ENCODE peak calls at places on chromosomes 16 and 17, in seven cellular contexts. One of them, this sample, is unnamed.

GRCh38 chr16:56871172-56871593 is 6.2 kb downstream of the SLC12A3 start:
- DNase-seq in epithelial cell of esophagus: peak
- DNase-seq in prostate gland: peak
- DNase-seq in breast epithelium: no peak
- DNase-seq in right lobe of liver: no peak
- DNase-seq in natural killer cell: no peak
- DNase-seq in colonic mucosa: peak
- DNase-seq in this sample: no peak

GRCh38 chr17:43556292-43556691 is 10.2 kb upstream of the ETV4 start:
- DNase-seq in epithelial cell of esophagus: peak
- DNase-seq in prostate gland: no peak
- DNase-seq in breast epithelium: no peak
- DNase-seq in right lobe of liver: no peak
- DNase-seq in natural killer cell: no peak
- DNase-seq in colonic mucosa: peak
- DNase-seq in this sample: no peak

GRCh38 chr17:47736501-47737211 is 3.6 kb downstream of the TBX21 start:
- DNase-seq in epithelial cell of esophagus: no peak
- DNase-seq in prostate gland: no peak
- DNase-seq in breast epithelium: no peak
- DNase-seq in right lobe of liver: peak
- DNase-seq in natural killer cell: no peak
- DNase-seq in colonic mucosa: no peak
- DNase-seq in this sample: peak

GRCh38 chr16:66521227-66521626 is 28.7 kb downstream of the TK2 start:
- DNase-seq in epithelial cell of esophagus: no peak
- DNase-seq in prostate gland: no peak
- DNase-seq in breast epithelium: no peak
- DNase-seq in right lobe of liver: peak
- DNase-seq in natural killer cell: no peak
- DNase-seq in colonic mucosa: no peak
- DNase-seq in this sample: no peak

GRCh38 chr16:23320695-23321094 is 18.6 kb downstream of the SCNN1B start:
- DNase-seq in epithelial cell of esophagus: no peak
- DNase-seq in prostate gland: no peak
- DNase-seq in breast epithelium: no peak
- DNase-seq in right lobe of liver: no peak
- DNase-seq in natural killer cell: no peak
- DNase-seq in colonic mucosa: peak
- DNase-seq in this sample: no peak

GRCh38 chr17:3693829-3694231 is 2.1 kb downstream of the P2RX5 start:
- DNase-seq in epithelial cell of esophagus: no peak
- DNase-seq in prostate gland: no peak
- DNase-seq in breast epithelium: no peak
- DNase-seq in right lobe of liver: no peak
- DNase-seq in natural killer cell: peak
- DNase-seq in colonic mucosa: no peak
- DNase-seq in this sample: no peak

GRCh38 chr17:1322014-1322428 is 42.6 kb downstream of the TRARG1 start:
- DNase-seq in epithelial cell of esophagus: no peak
- DNase-seq in prostate gland: no peak
- DNase-seq in breast epithelium: no peak
- DNase-seq in right lobe of liver: no peak
- DNase-seq in natural killer cell: no peak
- DNase-seq in colonic mucosa: no peak
- DNase-seq in this sample: no peak

GRCh38 chr16:66335704-66336329 is 30.7 kb upstream of the CDH5 start:
- DNase-seq in epithelial cell of esophagus: peak
- DNase-seq in prostate gland: no peak
- DNase-seq in breast epithelium: no peak
- DNase-seq in right lobe of liver: no peak
- DNase-seq in natural killer cell: no peak
- DNase-seq in colonic mucosa: no peak
- DNase-seq in this sample: no peak

GRCh38 chr17:79424471-79425185 is 186.2 kb downstream of the RBFOX3 start:
- DNase-seq in epithelial cell of esophagus: no peak
- DNase-seq in prostate gland: no peak
- DNase-seq in breast epithelium: no peak
- DNase-seq in right lobe of liver: no peak
- DNase-seq in natural killer cell: no peak
- DNase-seq in colonic mucosa: no peak
- DNase-seq in this sample: no peak

GRCh38 chr17:78779848-78780247 is 2.2 kb downstream of the CYTH1 start:
- DNase-seq in epithelial cell of esophagus: peak
- DNase-seq in prostate gland: peak
- DNase-seq in breast epithelium: no peak
- DNase-seq in right lobe of liver: no peak
- DNase-seq in natural killer cell: no peak
- DNase-seq in colonic mucosa: peak
- DNase-seq in this sample: no peak

GRCh38 chr17:36944488-36945040 is 4.2 kb upstream of the AATF start:
- DNase-seq in epithelial cell of esophagus: no peak
- DNase-seq in prostate gland: no peak
- DNase-seq in breast epithelium: no peak
- DNase-seq in right lobe of liver: no peak
- DNase-seq in natural killer cell: no peak
- DNase-seq in colonic mucosa: no peak
- DNase-seq in this sample: no peak

GRCh38 chr17:3635474-3636153 is 436 bp downstream of the SHPK start:
- DNase-seq in epithelial cell of esophagus: no peak
- DNase-seq in prostate gland: no peak
- DNase-seq in breast epithelium: no peak
- DNase-seq in right lobe of liver: peak
- DNase-seq in natural killer cell: no peak
- DNase-seq in colonic mucosa: peak
- DNase-seq in this sample: no peak

GRCh38 chr17:38469875-38470274 is 41.6 kb downstream of the ARHGAP23 start:
- DNase-seq in epithelial cell of esophagus: peak
- DNase-seq in prostate gland: no peak
- DNase-seq in breast epithelium: no peak
- DNase-seq in right lobe of liver: no peak
- DNase-seq in natural killer cell: no peak
- DNase-seq in colonic mucosa: no peak
- DNase-seq in this sample: no peak

GRCh38 chr16:58020628-58021521 is 4.7 kb upstream of the MMP15 start:
- DNase-seq in epithelial cell of esophagus: peak
- DNase-seq in prostate gland: peak
- DNase-seq in breast epithelium: no peak
- DNase-seq in right lobe of liver: peak
- DNase-seq in natural killer cell: peak
- DNase-seq in colonic mucosa: peak
- DNase-seq in this sample: no peak

GRCh38 chr17:73182616-73183310 is 10.1 kb upstream of the COG1 start:
- DNase-seq in epithelial cell of esophagus: no peak
- DNase-seq in prostate gland: no peak
- DNase-seq in breast epithelium: no peak
- DNase-seq in right lobe of liver: no peak
- DNase-seq in natural killer cell: no peak
- DNase-seq in colonic mucosa: no peak
- DNase-seq in this sample: no peak

GRCh38 chr17:42459983-42460300 is 1.3 kb downstream of the ATP6V0A1 start:
- DNase-seq in epithelial cell of esophagus: peak
- DNase-seq in prostate gland: no peak
- DNase-seq in breast epithelium: no peak
- DNase-seq in right lobe of liver: no peak
- DNase-seq in natural killer cell: no peak
- DNase-seq in colonic mucosa: no peak
- DNase-seq in this sample: no peak

GRCh38 chr16:69241911-69242310 is 54.9 kb downstream of the SNTB2 start:
- DNase-seq in epithelial cell of esophagus: no peak
- DNase-seq in prostate gland: no peak
- DNase-seq in breast epithelium: no peak
- DNase-seq in right lobe of liver: no peak
- DNase-seq in natural killer cell: no peak
- DNase-seq in colonic mucosa: no peak
- DNase-seq in this sample: no peak

GRCh38 chr16:88128556-88128955 is 177.3 kb downstream of the BANP start:
- DNase-seq in epithelial cell of esophagus: no peak
- DNase-seq in prostate gland: no peak
- DNase-seq in breast epithelium: no peak
- DNase-seq in right lobe of liver: no peak
- DNase-seq in natural killer cell: no peak
- DNase-seq in colonic mucosa: no peak
- DNase-seq in this sample: no peak

GRCh38 chr17:4204190-4204589 is 59.6 kb downstream of the ANKFY1 start:
- DNase-seq in epithelial cell of esophagus: no peak
- DNase-seq in prostate gland: no peak
- DNase-seq in breast epithelium: no peak
- DNase-seq in right lobe of liver: no peak
- DNase-seq in natural killer cell: no peak
- DNase-seq in colonic mucosa: no peak
- DNase-seq in this sample: peak

GRCh38 chr17:72039490-72039889 is 81.3 kb upstream of the SOX9 start:
- DNase-seq in epithelial cell of esophagus: no peak
- DNase-seq in prostate gland: no peak
- DNase-seq in breast epithelium: no peak
- DNase-seq in right lobe of liver: no peak
- DNase-seq in natural killer cell: no peak
- DNase-seq in colonic mucosa: no peak
- DNase-seq in this sample: no peak

GRCh38 chr17:4846635-4847390 is 13.7 kb downstream of the MINK1 start:
- DNase-seq in epithelial cell of esophagus: no peak
- DNase-seq in prostate gland: no peak
- DNase-seq in breast epithelium: no peak
- DNase-seq in right lobe of liver: no peak
- DNase-seq in natural killer cell: no peak
- DNase-seq in colonic mucosa: no peak
- DNase-seq in this sample: no peak

GRCh38 chr17:50564916-50565315 is 4.4 kb downstream of the CACNA1G start:
- DNase-seq in epithelial cell of esophagus: peak
- DNase-seq in prostate gland: no peak
- DNase-seq in breast epithelium: peak
- DNase-seq in right lobe of liver: no peak
- DNase-seq in natural killer cell: no peak
- DNase-seq in colonic mucosa: peak
- DNase-seq in this sample: no peak

GRCh38 chr17:27315322-27315721 is 21.4 kb downstream of the WSB1 start:
- DNase-seq in epithelial cell of esophagus: peak
- DNase-seq in prostate gland: peak
- DNase-seq in breast epithelium: peak
- DNase-seq in right lobe of liver: no peak
- DNase-seq in natural killer cell: no peak
- DNase-seq in colonic mucosa: peak
- DNase-seq in this sample: no peak

GRCh38 chr17:897970-898619 is 81.5 kb downstream of the NXN start:
- DNase-seq in epithelial cell of esophagus: no peak
- DNase-seq in prostate gland: no peak
- DNase-seq in breast epithelium: no peak
- DNase-seq in right lobe of liver: no peak
- DNase-seq in natural killer cell: no peak
- DNase-seq in colonic mucosa: no peak
- DNase-seq in this sample: no peak

GRCh38 chr17:81427446-81428120 is 32.3 kb downstream of the BAHCC1 start:
- DNase-seq in epithelial cell of esophagus: no peak
- DNase-seq in prostate gland: peak
- DNase-seq in breast epithelium: no peak
- DNase-seq in right lobe of liver: peak
- DNase-seq in natural killer cell: no peak
- DNase-seq in colonic mucosa: peak
- DNase-seq in this sample: no peak
- TF ChIP-seq CTCF in epithelial cell of esophagus: no peak
- TF ChIP-seq CTCF in prostate gland: no peak
- TF ChIP-seq CTCF in breast epithelium: no peak
- TF ChIP-seq CTCF in right lobe of liver: no peak
- TF ChIP-seq CTCF in natural killer cell: no peak
- TF ChIP-seq CTCF in colonic mucosa: no peak
- TF ChIP-seq CTCF in this sample: no peak

DNA sequence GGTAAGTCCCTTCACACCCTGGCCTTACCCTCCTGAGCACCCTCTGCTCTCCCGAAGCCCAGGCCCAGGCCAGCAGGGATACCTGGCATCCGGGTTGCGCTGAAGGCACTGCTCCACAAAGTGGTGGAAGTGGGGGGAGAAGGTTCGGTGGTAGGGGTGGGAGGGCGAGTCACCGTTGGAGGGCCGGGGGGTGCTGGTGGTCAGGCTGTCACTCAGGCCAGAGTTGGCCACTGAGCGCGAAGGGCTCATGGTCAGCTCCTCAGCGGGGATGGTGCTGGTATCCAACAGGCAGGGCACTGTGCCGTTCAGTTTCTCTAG is 4.3 kb upstream of the LIMD2 start:
- DNase-seq in epithelial cell of esophagus: no peak
- DNase-seq in prostate gland: no peak
- DNase-seq in breast epithelium: no peak
- DNase-seq in right lobe of liver: peak
- DNase-seq in natural killer cell: no peak
- DNase-seq in colonic mucosa: no peak
- DNase-seq in this sample: no peak
- TF ChIP-seq CTCF in epithelial cell of esophagus: no peak
- TF ChIP-seq CTCF in prostate gland: no peak
- TF ChIP-seq CTCF in breast epithelium: no peak
- TF ChIP-seq CTCF in right lobe of liver: no peak
- TF ChIP-seq CTCF in natural killer cell: no peak
- TF ChIP-seq CTCF in colonic mucosa: no peak
- TF ChIP-seq CTCF in this sample: no peak

GRCh38 chr17:77437017-77437416 is 296.2 kb downstream of the SEC14L1 start:
- DNase-seq in epithelial cell of esophagus: no peak
- DNase-seq in prostate gland: no peak
- DNase-seq in breast epithelium: no peak
- DNase-seq in right lobe of liver: no peak
- DNase-seq in natural killer cell: no peak
- DNase-seq in colonic mucosa: peak
- DNase-seq in this sample: no peak
- TF ChIP-seq CTCF in epithelial cell of esophagus: no peak
- TF ChIP-seq CTCF in prostate gland: no peak
- TF ChIP-seq CTCF in breast epithelium: no peak
- TF ChIP-seq CTCF in right lobe of liver: no peak
- TF ChIP-seq CTCF in natural killer cell: no peak
- TF ChIP-seq CTCF in colonic mucosa: no peak
- TF ChIP-seq CTCF in this sample: no peak

GRCh38 chr16:11386791-11387546 is 41.7 kb downstream of the RMI2 start:
- DNase-seq in epithelial cell of esophagus: no peak
- DNase-seq in prostate gland: no peak
- DNase-seq in breast epithelium: no peak
- DNase-seq in right lobe of liver: no peak
- DNase-seq in natural killer cell: no peak
- DNase-seq in colonic mucosa: no peak
- DNase-seq in this sample: no peak
- TF ChIP-seq CTCF in epithelial cell of esophagus: no peak
- TF ChIP-seq CTCF in prostate gland: no peak
- TF ChIP-seq CTCF in breast epithelium: no peak
- TF ChIP-seq CTCF in right lobe of liver: no peak
- TF ChIP-seq CTCF in natural killer cell: no peak
- TF ChIP-seq CTCF in colonic mucosa: no peak
- TF ChIP-seq CTCF in this sample: peak

This sample was measured in type B pancreatic cell.